ENCODE peak calls at places on chromosomes 16 and 17, in four cellular contexts. Y is IMR-90, T is H1, L is H9. M is an unnamed sample.

GRCh38 chr16:16960785-16961184 is 510.0 kb downstream of the XYLT1 start:
- DNase-seq in Y (no peak), T (no peak), L (peak), M (peak)

GRCh38 chr17:45190503-45191282 is 29.0 kb downstream of the HEXIM2 start:
- DNase-seq in L (no peak), Y (no peak), T (no peak), M (no peak)

GRCh38 chr17:43530303-43531081 is 15.6 kb downstream of the ETV4 start:
- DNase-seq in Y (peak), T (peak), L (peak), M (peak)

GRCh38 chr17:82603981-82604448 is 44.2 kb downstream of the WDR45B start:
- DNase-seq in Y (peak), L (no peak), T (no peak), M (no peak)

GRCh38 chr16:83105279-83106077 is 478.7 kb downstream of the CDH13 start:
- DNase-seq in L (no peak), T (no peak), Y (no peak), M (no peak)

GRCh38 chr16:47728229-47728628 is 267.1 kb downstream of the PHKB start:
- DNase-seq in L (no peak), T (no peak), Y (no peak), M (no peak)

GRCh38 chr17:732788-733720 is 658 bp downstream of the TLCD3A start:
- DNase-seq in L (no peak), T (peak), Y (peak), M (peak)

GRCh38 chr17:76570457-76570856 is 15.2 kb downstream of the ST6GALNAC2 start:
- DNase-seq in T (no peak), Y (no peak), L (peak), M (no peak)

GRCh38 chr16:27369806-27370205 is 32.2 kb upstream of the IL21R start:
- DNase-seq in Y (peak), L (no peak), T (no peak), M (no peak)

GRCh38 chr17:72008236-72008874 is 112.5 kb upstream of the SOX9 start:
- DNase-seq in Y (peak), T (no peak), L (no peak), M (no peak)

GRCh38 chr17:76145231-76146052 is 4.4 kb upstream of the FOXJ1 start:
- DNase-seq in Y (no peak), L (peak), T (no peak), M (no peak)

GRCh38 chr17:82648761-82649474 is 674 bp upstream of the WDR45B start:
- DNase-seq in Y (no peak), T (peak), L (peak), M (peak)

GRCh38 chr17:8706431-8706830 is 38.2 kb downstream of the CCDC42 start:
- DNase-seq in L (no peak), Y (no peak), T (no peak), M (no peak)

GRCh38 chr17:72719582-72720493 is 372.6 kb downstream of the SLC39A11 start:
- DNase-seq in Y (peak), T (no peak), L (no peak), M (no peak)

GRCh38 chr16:57635266-57636097 is 7.1 kb downstream of the ADGRG1 start:
- DNase-seq in T (no peak), Y (no peak), L (no peak), M (no peak)

GRCh38 chr17:19304209-19304608 is 58.3 kb downstream of the B9D1 start:
- DNase-seq in Y (peak), T (no peak), L (no peak), M (no peak)

GRCh38 chr16:85947511-85948509 is 48.8 kb downstream of the IRF8 start:
- DNase-seq in T (no peak), L (no peak), Y (no peak), M (no peak)

GRCh38 chr16:81521141-81521626 is 76.6 kb downstream of the CMIP start:
- DNase-seq in L (no peak), Y (no peak), T (no peak), M (peak)

GRCh38 chr17:33438136-33438535 is 145.0 kb upstream of the ASIC2 start:
- DNase-seq in L (no peak), T (no peak), Y (no peak), M (no peak)

GRCh38 chr17:71033336-71033735 is 864.0 kb downstream of the KCNJ2 start:
- DNase-seq in Y (no peak), L (peak), T (no peak), M (peak)

GRCh38 chr17:55451203-55451641 is 29.6 kb upstream of the MMD start:
- DNase-seq in Y (peak), T (no peak), L (no peak), M (peak)

GRCh38 chr17:50774225-50774803 is 7.0 kb upstream of the ANKRD40CL start:
- DNase-seq in T (no peak), L (peak), Y (no peak), M (peak)

GRCh38 chr17:50993544-50993943 is 127.1 kb downstream of the SPAG9 start:
- DNase-seq in L (no peak), Y (no peak), T (no peak), M (no peak)

GRCh38 chr16:55367301-55367745 is 43.3 kb downstream of the IRX6 start:
- DNase-seq in L (no peak), Y (no peak), T (no peak), M (no peak)

GRCh38 chr16:88686062-88686438 is 257 bp downstream of the SNAI3 start:
- DNase-seq in T (no peak), L (no peak), Y (no peak), M (no peak)

GRCh38 chr17:46057366-46057765 is 58.3 kb downstream of the STH start:
- DNase-seq in T (no peak), L (no peak), Y (no peak), M (no peak)

GRCh38 chr16:24520983-24521382 is 18.4 kb upstream of the RBBP6 start:
- DNase-seq in T (no peak), L (no peak), Y (no peak), M (no peak)

DNA sequence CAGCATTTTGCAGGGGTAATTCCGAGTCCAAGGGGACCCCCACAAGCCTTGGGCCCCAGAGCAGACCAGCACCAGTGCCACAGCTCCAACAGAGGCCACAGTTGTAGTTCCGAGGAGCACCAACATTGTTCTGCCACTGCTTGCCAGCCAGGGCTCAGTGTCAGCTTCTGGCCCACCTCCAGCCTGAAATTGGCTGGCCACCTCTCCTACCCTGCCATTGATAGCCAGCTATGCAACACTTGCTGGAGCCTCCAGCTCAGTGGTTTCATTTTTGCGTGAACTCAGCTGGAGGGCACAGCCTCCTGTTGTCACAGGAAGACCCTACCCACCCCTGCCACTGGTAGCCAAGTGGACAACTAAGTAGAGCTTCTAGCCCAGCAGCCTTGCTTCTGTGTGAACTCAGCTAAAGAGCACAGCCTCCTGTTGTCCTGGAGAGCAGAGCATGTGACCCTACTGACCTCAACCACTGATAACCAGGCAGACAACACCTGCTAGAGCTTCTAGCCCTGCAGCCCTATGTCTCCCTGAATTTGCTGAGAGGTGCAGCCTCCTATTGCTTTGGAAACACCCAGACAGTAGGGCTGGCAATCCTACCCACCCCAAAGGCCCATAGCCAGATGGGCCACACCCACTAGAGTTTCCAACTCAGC is 24.9 kb downstream of the HYDIN start:
- DNase-seq in L (no peak), Y (no peak), T (no peak), M (no peak)
- H3K4ac ChIP-seq in L (no peak), Y (no peak), T (no peak), M (no peak)

DNA sequence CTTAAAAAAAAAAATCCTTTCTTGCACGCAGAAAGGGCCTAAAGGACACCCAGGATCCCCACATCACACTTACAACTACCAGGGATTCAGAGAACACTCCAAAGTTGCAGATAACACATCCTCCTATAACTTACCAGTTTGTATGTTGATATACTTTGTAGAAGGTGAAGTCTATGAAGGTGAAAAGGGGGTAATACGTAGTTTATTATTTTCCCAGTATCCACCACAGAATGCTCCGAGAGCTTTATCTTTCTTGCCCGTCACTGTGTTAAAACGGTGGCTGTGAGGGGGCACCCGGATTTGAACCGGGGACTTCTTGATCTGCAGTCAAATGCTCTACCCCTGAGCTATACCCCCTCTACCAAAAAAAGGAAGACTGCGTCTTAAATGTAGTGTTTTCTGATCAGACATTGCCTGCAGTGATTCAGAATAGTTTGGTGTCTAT is 7.9 kb upstream of the RPL23 start:
- DNase-seq in Y (no peak), T (no peak), L (peak), M (peak)
- H3K56ac ChIP-seq in Y (no peak), T (no peak), L (no peak), M (no peak)

GRCh38 chr16:721765-722481 is 977 bp downstream of the ANTKMT start:
- DNase-seq in Y (no peak), T (no peak), L (no peak), M (no peak)
- H3K4ac ChIP-seq in Y (no peak), T (peak), L (no peak), M (no peak)

GRCh38 chr16:4900036-4900435 is 36.9 kb downstream of the PPL start:
- DNase-seq in T (no peak), Y (no peak), L (no peak), M (no peak)

GRCh38 chr16:4899474-4899846 is 37.5 kb downstream of the PPL start:
- DNase-seq in L (no peak), T (no peak), Y (no peak), M (no peak)

GRCh38 chr16:4898811-4899473 is 38.0 kb downstream of the PPL start:
- DNase-seq in Y (no peak), T (no peak), L (no peak), M (no peak)

GRCh38 chr16:4902038-4902437 is 34.9 kb downstream of the PPL start:
- DNase-seq in Y (no peak), L (no peak), T (no peak), M (no peak)

GRCh38 chr16:4900750-4901149 is 36.2 kb downstream of the PPL start:
- DNase-seq in T (no peak), Y (no peak), L (no peak), M (no peak)
- H3K56ac ChIP-seq in T (no peak), Y (no peak), L (no peak), M (no peak)

GRCh38 chr17:4221163-4221562 is 42.6 kb downstream of the ANKFY1 start:
- DNase-seq in L (no peak), T (no peak), Y (no peak), M (no peak)
- H3K4ac ChIP-seq in L (no peak), T (no peak), Y (no peak), M (no peak)

DNA sequence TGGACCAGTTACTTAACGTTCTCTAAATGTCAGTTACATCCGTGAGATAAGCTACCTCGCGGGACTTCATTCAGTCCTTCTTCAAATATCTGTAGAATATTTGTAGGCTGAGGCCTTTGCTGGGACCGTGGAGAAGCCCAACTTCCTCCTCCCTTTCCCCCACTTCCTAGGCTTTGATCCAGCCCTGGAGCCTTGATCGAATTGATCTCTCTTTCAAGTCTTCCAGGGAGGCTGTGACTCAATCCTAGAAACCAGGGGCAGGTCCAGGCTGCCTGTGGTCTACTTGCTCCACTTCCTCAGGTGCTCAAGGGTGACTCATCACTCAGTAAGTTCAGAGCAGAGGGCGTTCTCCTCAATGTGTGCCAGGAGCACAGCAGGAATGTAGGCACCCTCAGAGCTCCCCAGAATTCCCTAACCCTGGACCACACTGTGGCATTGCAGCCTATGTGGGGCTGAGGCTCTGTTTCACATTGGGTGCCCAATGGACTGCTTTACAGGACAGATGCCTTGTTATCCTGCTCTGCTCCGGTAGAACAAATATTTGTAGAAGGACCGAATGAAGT is 11.2 kb upstream of the CEP20 start:
- DNase-seq in L (peak), Y (peak), T (no peak), M (peak)
- H3K56ac ChIP-seq in L (no peak), Y (no peak), T (no peak), M (peak)

DNA sequence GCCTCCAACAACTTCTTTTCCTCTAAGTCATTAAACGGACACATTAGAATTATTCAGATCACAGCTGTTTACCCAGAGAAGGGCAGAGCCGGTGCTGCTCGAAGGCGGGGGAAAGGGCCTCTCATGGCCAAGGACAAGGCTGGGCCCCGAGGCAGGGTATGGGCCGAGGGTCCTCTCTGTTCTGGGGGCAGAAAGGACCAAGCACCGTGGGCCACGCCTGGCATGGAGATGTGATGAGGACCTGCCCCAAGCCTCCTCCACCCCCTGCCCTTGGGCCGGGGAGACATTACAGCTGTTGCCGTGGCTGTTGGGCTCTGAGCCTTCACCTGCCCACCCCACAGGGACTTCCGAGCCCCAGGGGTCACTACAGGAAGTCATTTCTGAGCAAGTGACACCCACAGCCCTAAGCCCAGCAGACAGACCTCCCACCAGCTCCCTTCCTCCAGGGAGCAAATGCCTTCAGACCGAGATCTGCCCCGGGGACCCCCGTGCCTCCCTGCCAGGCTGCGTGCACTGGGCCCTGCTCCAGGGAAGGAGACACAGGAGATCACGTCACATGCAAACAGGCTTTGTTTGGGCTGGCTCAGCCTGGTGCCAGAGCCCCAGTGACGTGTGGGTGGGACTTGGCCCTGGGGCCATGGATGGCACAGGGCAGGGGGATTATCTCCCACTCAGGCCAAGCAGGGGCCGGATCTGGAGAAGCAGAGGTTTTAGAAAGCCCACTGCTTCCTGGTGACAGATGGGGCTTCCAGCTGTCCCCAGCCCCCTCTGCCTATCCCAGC is 652 bp upstream of the PVALEF start:
- DNase-seq in T (no peak), L (no peak), Y (no peak), M (no peak)
- H3K4ac ChIP-seq in T (no peak), L (no peak), Y (no peak), M (no peak)

GRCh38 chr16:51884773-51885172 is 662.2 kb downstream of the TOX3 start:
- DNase-seq in T (no peak), Y (peak), L (no peak), M (no peak)
- H3K56ac ChIP-seq in T (no peak), Y (peak), L (no peak), M (no peak)

GRCh38 chr17:29215174-29215573 is 31.5 kb upstream of the CRYBA1 start:
- DNase-seq in L (no peak), Y (no peak), T (no peak), M (no peak)

GRCh38 chr17:29215717-29216116 is 30.9 kb upstream of the CRYBA1 start:
- DNase-seq in L (no peak), Y (peak), T (no peak), M (peak)

GRCh38 chr17:29216856-29217255 is 29.8 kb upstream of the CRYBA1 start:
- DNase-seq in Y (no peak), L (no peak), T (no peak), M (no peak)

GRCh38 chr17:29216181-29216580 is 30.5 kb upstream of the CRYBA1 start:
- DNase-seq in T (no peak), Y (no peak), L (no peak), M (no peak)

GRCh38 chr17:29219378-29220047 is 27.1 kb upstream of the CRYBA1 start:
- DNase-seq in L (peak), T (peak), Y (peak), M (peak)
- H3K4ac ChIP-seq in L (no peak), T (no peak), Y (no peak), M (no peak)

DNA sequence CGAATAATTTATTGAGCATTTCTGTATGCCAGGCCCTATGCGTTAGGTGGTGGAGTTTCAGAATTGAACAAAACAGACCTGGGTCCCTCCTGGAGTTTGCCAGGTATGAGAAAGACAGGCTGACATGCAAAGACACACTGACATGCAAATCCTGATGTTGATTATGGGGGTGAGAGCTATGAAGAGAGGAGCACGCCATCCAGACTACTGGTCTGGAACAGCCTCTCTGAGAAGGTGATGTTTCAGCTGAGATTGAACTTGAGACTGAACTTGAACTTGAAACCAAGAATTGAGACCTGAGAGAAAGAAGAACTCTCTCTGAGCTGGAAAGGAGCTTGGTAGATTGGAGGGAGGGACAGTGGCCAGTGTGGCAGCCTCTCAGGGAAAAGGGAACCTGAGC is 14.2 kb upstream of the CACNG4 start:
- DNase-seq in L (no peak), Y (no peak), T (no peak), M (no peak)
- H3K56ac ChIP-seq in L (no peak), Y (no peak), T (no peak), M (no peak)

M was measured in mesendoderm.